ENCODE peak calls at places on chromosomes 11 and 22, in six cellular contexts. Y is Ammon's horn; V is fibroblast of mammary gland; B is CD4-positive, alpha-beta memory T cell; J is NCI-H1417; A is HTR-8/SVneo. O is an unnamed sample.

GRCh38 chr11:2700415-2701211 is 819 bp upstream of the KCNQ1OT1 start:
- DNase-seq in Y (peak), V (peak), B (no peak), J (peak), A (peak), O (peak)

GRCh38 chr11:73209892-73210291 is 8.2 kb upstream of the P2RY2 start:
- DNase-seq in Y (no peak), V (no peak), B (no peak), J (no peak), A (no peak), O (no peak)

GRCh38 chr11:14386895-14387480 is 28.0 kb upstream of the RRAS2 start:
- DNase-seq in Y (peak), V (peak), B (no peak), J (peak), A (no peak), O (no peak)

GRCh38 chr11:64409278-64409677 is 50.3 kb downstream of the RPS6KA4 start:
- DNase-seq in Y (no peak), V (no peak), B (no peak), J (no peak), A (no peak), O (no peak)

GRCh38 chr11:132844956-132845355 is 687.3 kb downstream of the OPCML start:
- DNase-seq in Y (no peak), V (peak), B (no peak), J (peak), A (peak), O (no peak)

GRCh38 chr22:36052505-36052941 is 23.9 kb upstream of the RBFOX2 start:
- DNase-seq in Y (no peak), V (peak), B (no peak), J (no peak), A (no peak), O (no peak)

GRCh38 chr22:43829448-43829821 is 17.3 kb upstream of the EFCAB6 start:
- DNase-seq in Y (no peak), V (no peak), B (no peak), J (no peak), A (no peak), O (no peak)

GRCh38 chr22:19497245-19497644 is 17.5 kb downstream of the CDC45 start:
- DNase-seq in Y (no peak), V (peak), B (no peak), J (peak), A (peak), O (no peak)

GRCh38 chr11:119863811-119864601 is 135.0 kb upstream of the NECTIN1 start:
- DNase-seq in Y (no peak), V (no peak), B (no peak), J (peak), A (no peak), O (no peak)

GRCh38 chr11:76783294-76783900 is at the start of gene TSKU:
- DNase-seq in Y (no peak), V (no peak), B (no peak), J (peak), A (no peak), O (peak)

GRCh38 chr11:35464308-35464707 is 45.0 kb upstream of the SLC1A2 start:
- DNase-seq in Y (peak), V (no peak), B (no peak), J (peak), A (no peak), O (no peak)

GRCh38 chr11:11780843-11781242 is 60.9 kb upstream of the USP47 start:
- DNase-seq in Y (no peak), V (no peak), B (no peak), J (peak), A (no peak), O (no peak)

GRCh38 chr11:111418436-111418787 is 39.3 kb upstream of the POU2AF1 start:
- DNase-seq in Y (no peak), V (no peak), B (no peak), J (no peak), A (no peak), O (no peak)

O was measured in Right ventricle myocardium inferior.